ENCODE peak calls at places on chromosome 17, in seven cellular contexts. X is CD4-positive, alpha-beta memory T cell; U is Caco-2; C is lung; Z is lower lobe of right lung; T is cardiac muscle cell; D is neural progenitor cell. P is an unnamed sample. For H3K4me1, the result is how much of the 10 kb centered on the place peaks cover.

GRCh38 chr17:72476134-72476533 is 355.3 kb downstream of the SOX9 start:
- DNase-seq in U (no peak), X (no peak), C (no peak), D (peak), T (no peak), Z (no peak), P (no peak)

GRCh38 chr17:1252203-1252608 is 18.0 kb upstream of the BHLHA9 start:
- DNase-seq in D (no peak), T (peak), Z (no peak), X (no peak), C (no peak), U (no peak), P (peak)

GRCh38 chr17:38456031-38456815 is 28.0 kb downstream of the ARHGAP23 start:
- DNase-seq in X (no peak), Z (no peak), D (peak), T (no peak), U (peak), C (no peak), P (no peak)

GRCh38 chr17:7977039-7977438 is 25.4 kb upstream of the GUCY2D start:
- DNase-seq in Z (no peak), C (no peak), U (no peak), X (no peak), D (no peak), T (no peak), P (no peak)

GRCh38 chr17:68886401-68886800 is 68.8 kb downstream of the ABCA8 start:
- DNase-seq in D (no peak), C (no peak), U (no peak), Z (no peak), T (no peak), X (no peak), P (no peak)

GRCh38 chr17:15929941-15930340 is 15.0 kb upstream of the ADORA2B start:
- DNase-seq in X (no peak), C (no peak), Z (no peak), D (no peak), T (no peak), U (no peak), P (no peak)

GRCh38 chr17:66317629-66318028 is 15.2 kb downstream of the PRKCA start:
- DNase-seq in C (no peak), T (no peak), D (no peak), X (no peak), U (no peak), Z (no peak), P (no peak)

GRCh38 chr17:32298721-32299578 is 33.3 kb downstream of the RHBDL3 start:
- DNase-seq in C (no peak), D (peak), U (no peak), X (no peak), Z (no peak), T (no peak), P (no peak)

GRCh38 chr17:5693821-5694220 is 109.5 kb upstream of the NLRP1 start:
- DNase-seq in X (no peak), T (no peak), C (no peak), Z (no peak), U (no peak), D (no peak), P (no peak)

GRCh38 chr17:62692721-62693431 is 65.4 kb downstream of the MRC2 start:
- DNase-seq in D (peak), X (no peak), Z (peak), U (peak), T (peak), C (no peak), P (no peak)

GRCh38 chr17:78573955-78574354 is 3.2 kb downstream of the DNAH17 start:
- DNase-seq in D (no peak), U (no peak), Z (no peak), T (no peak), C (no peak), X (no peak), P (no peak)

GRCh38 chr17:10046786-10047609 is 141.9 kb upstream of the RCVRN start:
- DNase-seq in X (no peak), T (no peak), U (no peak), D (no peak), C (no peak), Z (no peak), P (no peak)

GRCh38 chr17:75814900-75815373 is 29.3 kb downstream of the UNC13D start:
- DNase-seq in T (peak), Z (no peak), U (no peak), C (no peak), X (no peak), D (no peak), P (no peak)

GRCh38 chr17:75901727-75902126 is 3.0 kb downstream of the MRPL38 start:
- DNase-seq in D (no peak), Z (no peak), X (no peak), C (no peak), U (no peak), T (no peak), P (no peak)

DNA sequence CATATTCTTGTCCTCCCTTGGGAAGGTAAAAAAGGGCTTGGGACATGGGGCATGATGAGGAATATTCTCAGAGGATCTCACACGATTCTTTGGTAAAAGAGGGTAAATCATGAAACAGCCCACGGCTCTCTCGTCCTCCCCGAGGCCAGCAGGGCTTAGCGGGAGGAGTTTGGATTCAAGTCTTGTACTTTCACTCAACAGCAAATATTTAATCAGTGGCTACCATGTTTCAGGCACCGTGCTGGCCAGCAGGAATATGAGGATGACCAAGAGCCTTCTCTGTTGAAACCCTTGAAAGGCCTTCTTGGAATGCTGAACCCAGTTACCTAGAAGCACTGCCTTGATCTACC is 8.8 kb downstream of the MAP3K14 start:
- DNase-seq in C (no peak), D (no peak), X (no peak), U (no peak), Z (no peak), T (no peak), P (no peak)
- H3K4me3 ChIP-seq in C (no peak), D (no peak), X (no peak), U (no peak), Z (no peak), T (no peak), P (no peak)

GRCh38 chr17:81241203-81241602 is 2.1 kb downstream of the NDUFAF8 start:
- DNase-seq in D (no peak), Z (no peak), U (no peak), T (no peak), X (no peak), C (no peak), P (no peak)
- H3K4me1 ChIP-seq in D (under half), Z (under half), U (under half), T (under half), X (under half), C (under half), P (under half)

DNA sequence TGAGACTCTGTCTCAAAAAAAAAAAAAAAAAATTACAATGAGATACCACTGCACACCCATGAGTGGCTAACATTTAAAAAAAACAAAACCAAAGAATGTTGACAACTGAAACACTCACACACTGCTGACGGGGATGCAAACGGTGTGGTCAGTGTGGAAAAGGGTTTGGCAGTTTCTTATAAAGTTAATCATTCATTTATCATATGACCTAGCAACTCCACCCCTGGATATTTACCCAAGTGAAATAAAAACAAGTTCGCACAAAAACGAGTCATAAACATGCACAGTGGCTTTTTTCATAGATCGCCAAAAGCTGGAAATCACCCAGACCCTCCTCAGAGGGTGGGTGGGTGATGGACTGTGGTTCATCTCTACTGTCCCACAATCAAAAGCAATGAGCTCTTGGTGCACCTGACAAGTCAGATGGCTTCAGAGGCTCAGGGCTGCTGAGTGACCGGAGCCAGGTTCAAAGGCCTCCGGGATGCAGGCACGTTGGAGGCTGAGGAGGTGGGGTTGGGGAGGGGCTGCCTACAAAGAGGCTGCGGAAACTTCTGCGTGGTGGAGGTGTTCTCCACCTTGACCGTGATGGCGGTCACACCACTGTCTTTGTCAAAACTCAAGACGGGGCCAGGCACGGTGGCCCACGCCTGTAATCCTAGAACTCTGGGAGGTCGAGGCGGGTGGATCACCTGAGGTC is 14.1 kb downstream of the RAB40B start:
- DNase-seq in D (no peak), X (no peak), T (no peak), C (no peak), U (no peak), Z (no peak), P (no peak)
- H3K4me3 ChIP-seq in D (no peak), X (no peak), T (no peak), C (no peak), U (no peak), Z (no peak), P (no peak)

GRCh38 chr17:42000399-42001076 is 16.7 kb downstream of the DNAJC7 start:
- DNase-seq in Z (no peak), U (no peak), T (no peak), C (no peak), D (no peak), X (no peak), P (no peak)

GRCh38 chr17:42005128-42005527 is 12.1 kb downstream of the DNAJC7 start:
- DNase-seq in T (no peak), U (no peak), X (no peak), Z (no peak), D (no peak), C (no peak), P (no peak)

GRCh38 chr17:42001729-42002128 is 15.5 kb downstream of the DNAJC7 start:
- DNase-seq in D (no peak), Z (no peak), T (no peak), U (no peak), X (no peak), C (no peak), P (no peak)

GRCh38 chr17:42002792-42003301 is 14.4 kb downstream of the DNAJC7 start:
- DNase-seq in Z (no peak), D (no peak), U (peak), T (no peak), C (no peak), X (no peak), P (no peak)

DNA sequence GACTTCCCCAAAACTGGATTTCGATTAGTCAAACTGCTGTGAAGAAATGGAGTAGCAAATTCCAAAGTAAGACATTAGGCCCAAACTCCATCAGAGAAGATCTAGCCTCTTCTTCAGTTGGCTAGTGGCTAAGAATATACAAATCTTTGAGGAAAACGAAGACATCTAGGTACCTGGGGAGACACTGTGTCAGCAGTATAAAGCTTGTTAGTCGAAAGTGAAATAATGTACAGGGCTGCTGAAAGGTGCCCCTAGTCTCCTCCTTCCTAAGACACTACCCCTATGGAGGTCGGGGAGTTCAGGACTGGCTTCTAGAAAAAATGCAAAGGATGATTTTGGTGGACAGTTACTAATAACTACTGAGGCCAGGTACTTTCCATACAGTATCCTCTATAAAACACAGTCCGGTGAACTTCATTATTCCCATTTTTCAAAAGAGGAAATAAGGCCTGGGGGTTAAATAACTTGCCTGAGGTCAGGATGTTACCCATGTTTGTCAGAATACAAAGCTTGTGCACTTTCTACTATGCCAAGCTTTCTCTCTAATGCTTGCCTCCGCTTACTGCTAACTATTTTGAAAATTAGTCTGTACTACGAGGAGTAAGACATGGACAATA is 15.0 kb downstream of the DNAJC7 start:
- DNase-seq in Z (no peak), U (no peak), T (no peak), C (no peak), D (no peak), X (no peak), P (no peak)
- H3K4me1 ChIP-seq in Z (under half), U (under half), T (under half), C (under half), D (under half), X (under half), P (under half)

DNA sequence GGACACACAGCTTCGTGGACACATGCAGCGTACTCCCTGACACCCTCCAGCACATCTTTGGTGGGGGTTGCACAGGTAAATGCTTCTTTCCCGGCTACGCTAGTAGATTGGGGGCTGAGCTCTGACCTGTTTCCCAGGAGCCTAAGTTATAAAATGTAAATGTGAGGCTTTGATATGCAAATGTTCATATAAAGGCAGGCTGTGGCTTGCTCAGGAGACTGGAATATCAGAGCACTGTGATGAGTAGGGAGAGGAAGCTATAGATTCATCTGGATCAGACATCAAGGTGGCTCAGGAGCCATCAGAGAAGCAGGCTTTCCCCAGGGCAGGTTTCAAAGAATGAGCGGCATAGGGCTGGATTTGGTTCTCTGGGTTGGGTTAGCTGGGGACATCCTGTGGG is 3.4 kb upstream of the ETV4 start:
- DNase-seq in U (no peak), C (no peak), T (no peak), D (no peak), Z (no peak), X (no peak), P (no peak)
- H3K4me3 ChIP-seq in U (no peak), C (no peak), T (no peak), D (no peak), Z (no peak), X (no peak), P (no peak)

GRCh38 chr17:42680331-42680808 is 1.3 kb downstream of the CCR10 start:
- DNase-seq in U (peak), T (no peak), D (no peak), Z (no peak), X (no peak), C (no peak), P (no peak)
- H3K4me1 ChIP-seq in U (under half), T (under half), D (under half), Z (half or more), X (half or more), C (under half), P (under half)

DNA sequence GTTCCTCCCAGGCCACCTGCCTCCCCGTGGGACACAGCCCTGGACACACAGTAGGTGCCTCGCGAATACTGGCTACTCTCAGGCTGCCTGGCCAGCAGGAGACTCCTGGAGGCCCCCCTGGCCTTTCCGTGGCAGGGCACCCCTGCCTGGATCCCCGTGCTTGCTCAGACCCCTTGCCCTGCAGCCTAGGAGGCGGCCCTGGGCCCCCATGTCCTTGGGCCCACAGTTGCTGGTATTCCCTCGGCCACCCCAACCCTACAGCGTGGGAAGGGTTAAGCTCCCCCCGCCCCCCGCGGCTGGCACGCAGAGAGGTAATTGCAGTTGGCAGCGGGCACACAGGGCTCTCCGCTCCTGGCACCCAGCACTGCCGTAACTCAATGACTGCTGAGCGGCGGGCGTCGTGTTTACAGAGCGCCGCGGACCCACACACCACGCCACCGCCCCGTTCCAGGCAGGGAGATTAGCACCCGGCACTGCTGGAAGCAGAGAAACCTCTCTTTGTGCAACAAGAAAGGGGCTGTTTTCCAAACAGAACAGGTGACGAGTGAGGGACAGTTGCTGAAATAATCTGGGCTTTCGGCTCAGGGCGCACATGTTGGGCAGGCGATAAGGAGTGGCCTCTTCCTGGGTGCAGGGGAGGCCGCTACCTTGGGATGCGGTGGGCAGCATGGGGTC is 32.3 kb downstream of the BAHCC1 start:
- DNase-seq in D (peak), Z (peak), X (peak), C (peak), U (no peak), T (no peak), P (peak)
- H3K4me3 ChIP-seq in D (no peak), Z (no peak), X (no peak), C (no peak), U (no peak), T (no peak), P (no peak)

P was measured in right cardiac atrium.